ENCODE peak calls at places on chromosomes 13 and 19, in eight cellular contexts. One of them, this sample, is unnamed.

GRCh38 chr19:29537181-29537580 is 11.4 kb downstream of the VSTM2B start:
- DNase-seq in mammary epithelial cell: no peak
- DNase-seq in cardiac fibroblast: no peak
- DNase-seq in HS-27A: no peak
- DNase-seq in GM06990: no peak
- DNase-seq in EL: no peak
- DNase-seq in effector memory CD4-positive, alpha-beta T cell: no peak
- DNase-seq in T-helper 22 cell: no peak
- DNase-seq in this sample: no peak

GRCh38 chr19:53906211-53907192 is 2.6 kb upstream of the CACNG7 start:
- DNase-seq in mammary epithelial cell: no peak
- DNase-seq in cardiac fibroblast: peak
- DNase-seq in HS-27A: no peak
- DNase-seq in GM06990: peak
- DNase-seq in EL: peak
- DNase-seq in effector memory CD4-positive, alpha-beta T cell: peak
- DNase-seq in T-helper 22 cell: no peak
- DNase-seq in this sample: no peak

GRCh38 chr13:51663980-51664957 is 80.0 kb downstream of the WDFY2 start:
- DNase-seq in mammary epithelial cell: peak
- DNase-seq in cardiac fibroblast: no peak
- DNase-seq in HS-27A: no peak
- DNase-seq in GM06990: no peak
- DNase-seq in EL: no peak
- DNase-seq in effector memory CD4-positive, alpha-beta T cell: no peak
- DNase-seq in T-helper 22 cell: no peak
- DNase-seq in this sample: no peak

GRCh38 chr13:49370390-49370789 is 73.5 kb downstream of the CAB39L start:
- DNase-seq in mammary epithelial cell: no peak
- DNase-seq in cardiac fibroblast: no peak
- DNase-seq in HS-27A: no peak
- DNase-seq in GM06990: no peak
- DNase-seq in EL: no peak
- DNase-seq in effector memory CD4-positive, alpha-beta T cell: no peak
- DNase-seq in T-helper 22 cell: no peak
- DNase-seq in this sample: no peak

GRCh38 chr13:109113427-109113826 is 484.0 kb downstream of the MYO16 start:
- DNase-seq in mammary epithelial cell: no peak
- DNase-seq in cardiac fibroblast: peak
- DNase-seq in HS-27A: no peak
- DNase-seq in GM06990: no peak
- DNase-seq in EL: no peak
- DNase-seq in effector memory CD4-positive, alpha-beta T cell: no peak
- DNase-seq in T-helper 22 cell: no peak
- DNase-seq in this sample: no peak

GRCh38 chr19:31500921-31501320 is 151.7 kb upstream of the TSHZ3 start:
- DNase-seq in mammary epithelial cell: no peak
- DNase-seq in cardiac fibroblast: no peak
- DNase-seq in HS-27A: no peak
- DNase-seq in GM06990: no peak
- DNase-seq in EL: no peak
- DNase-seq in effector memory CD4-positive, alpha-beta T cell: no peak
- DNase-seq in T-helper 22 cell: no peak
- DNase-seq in this sample: no peak

GRCh38 chr19:17952041-17952976 is 14.6 kb upstream of the KCNN1 start:
- DNase-seq in mammary epithelial cell: no peak
- DNase-seq in cardiac fibroblast: no peak
- DNase-seq in HS-27A: no peak
- DNase-seq in GM06990: no peak
- DNase-seq in EL: no peak
- DNase-seq in effector memory CD4-positive, alpha-beta T cell: no peak
- DNase-seq in T-helper 22 cell: no peak
- DNase-seq in this sample: no peak

GRCh38 chr13:24184265-24184841 is 23.8 kb downstream of the SPATA13 start:
- DNase-seq in mammary epithelial cell: no peak
- DNase-seq in cardiac fibroblast: no peak
- DNase-seq in HS-27A: no peak
- DNase-seq in GM06990: no peak
- DNase-seq in EL: no peak
- DNase-seq in effector memory CD4-positive, alpha-beta T cell: no peak
- DNase-seq in T-helper 22 cell: no peak
- DNase-seq in this sample: peak

GRCh38 chr13:110397445-110397844 is 90.4 kb downstream of the COL4A2 start:
- DNase-seq in mammary epithelial cell: peak
- DNase-seq in cardiac fibroblast: peak
- DNase-seq in HS-27A: no peak
- DNase-seq in GM06990: no peak
- DNase-seq in EL: peak
- DNase-seq in effector memory CD4-positive, alpha-beta T cell: no peak
- DNase-seq in T-helper 22 cell: no peak
- DNase-seq in this sample: no peak

GRCh38 chr13:71240906-71241305 is 626.1 kb downstream of the DACH1 start:
- DNase-seq in mammary epithelial cell: no peak
- DNase-seq in cardiac fibroblast: peak
- DNase-seq in HS-27A: no peak
- DNase-seq in GM06990: no peak
- DNase-seq in EL: no peak
- DNase-seq in effector memory CD4-positive, alpha-beta T cell: no peak
- DNase-seq in T-helper 22 cell: no peak
- DNase-seq in this sample: no peak

GRCh38 chr13:109088101-109088500 is 458.7 kb downstream of the MYO16 start:
- DNase-seq in mammary epithelial cell: peak
- DNase-seq in cardiac fibroblast: no peak
- DNase-seq in HS-27A: no peak
- DNase-seq in GM06990: no peak
- DNase-seq in EL: no peak
- DNase-seq in effector memory CD4-positive, alpha-beta T cell: no peak
- DNase-seq in T-helper 22 cell: no peak
- DNase-seq in this sample: no peak

GRCh38 chr13:37752156-37752555 is 117.4 kb downstream of the TRPC4 start:
- DNase-seq in mammary epithelial cell: no peak
- DNase-seq in cardiac fibroblast: no peak
- DNase-seq in HS-27A: no peak
- DNase-seq in GM06990: no peak
- DNase-seq in EL: no peak
- DNase-seq in effector memory CD4-positive, alpha-beta T cell: no peak
- DNase-seq in T-helper 22 cell: no peak
- DNase-seq in this sample: no peak

GRCh38 chr19:4583961-4584669 is 24.6 kb upstream of the SEMA6B start:
- DNase-seq in mammary epithelial cell: peak
- DNase-seq in cardiac fibroblast: peak
- DNase-seq in HS-27A: no peak
- DNase-seq in GM06990: peak
- DNase-seq in EL: no peak
- DNase-seq in effector memory CD4-positive, alpha-beta T cell: no peak
- DNase-seq in T-helper 22 cell: no peak
- DNase-seq in this sample: peak

GRCh38 chr13:39536906-39537305 is 66.1 kb downstream of the LHFPL6 start:
- DNase-seq in mammary epithelial cell: no peak
- DNase-seq in cardiac fibroblast: peak
- DNase-seq in HS-27A: no peak
- DNase-seq in GM06990: no peak
- DNase-seq in EL: no peak
- DNase-seq in effector memory CD4-positive, alpha-beta T cell: no peak
- DNase-seq in T-helper 22 cell: no peak
- DNase-seq in this sample: no peak

GRCh38 chr13:29746167-29746677 is 104.2 kb downstream of the UBL3 start:
- DNase-seq in mammary epithelial cell: no peak
- DNase-seq in cardiac fibroblast: no peak
- DNase-seq in HS-27A: no peak
- DNase-seq in GM06990: no peak
- DNase-seq in EL: no peak
- DNase-seq in effector memory CD4-positive, alpha-beta T cell: no peak
- DNase-seq in T-helper 22 cell: no peak
- DNase-seq in this sample: no peak

GRCh38 chr13:49784886-49785570 is 7.5 kb downstream of the KPNA3 start:
- DNase-seq in mammary epithelial cell: no peak
- DNase-seq in cardiac fibroblast: no peak
- DNase-seq in HS-27A: no peak
- DNase-seq in GM06990: no peak
- DNase-seq in EL: no peak
- DNase-seq in effector memory CD4-positive, alpha-beta T cell: no peak
- DNase-seq in T-helper 22 cell: no peak
- DNase-seq in this sample: no peak

GRCh38 chr13:75326173-75327131 is 155.5 kb downstream of the TBC1D4 start:
- DNase-seq in mammary epithelial cell: peak
- DNase-seq in cardiac fibroblast: peak
- DNase-seq in HS-27A: no peak
- DNase-seq in GM06990: peak
- DNase-seq in EL: no peak
- DNase-seq in effector memory CD4-positive, alpha-beta T cell: peak
- DNase-seq in T-helper 22 cell: peak
- DNase-seq in this sample: no peak

GRCh38 chr19:932647-933552 is 7.1 kb downstream of the ARID3A start:
- DNase-seq in mammary epithelial cell: peak
- DNase-seq in cardiac fibroblast: peak
- DNase-seq in HS-27A: peak
- DNase-seq in GM06990: peak
- DNase-seq in EL: peak
- DNase-seq in effector memory CD4-positive, alpha-beta T cell: no peak
- DNase-seq in T-helper 22 cell: no peak
- DNase-seq in this sample: no peak

GRCh38 chr13:24680258-24680920 is at the start of gene ATP12A:
- DNase-seq in mammary epithelial cell: peak
- DNase-seq in cardiac fibroblast: no peak
- DNase-seq in HS-27A: no peak
- DNase-seq in GM06990: no peak
- DNase-seq in EL: no peak
- DNase-seq in effector memory CD4-positive, alpha-beta T cell: no peak
- DNase-seq in T-helper 22 cell: peak
- DNase-seq in this sample: no peak

GRCh38 chr19:29260477-29261317 is 47.7 kb upstream of the UQCRFS1 start:
- DNase-seq in mammary epithelial cell: no peak
- DNase-seq in cardiac fibroblast: peak
- DNase-seq in HS-27A: no peak
- DNase-seq in GM06990: no peak
- DNase-seq in EL: peak
- DNase-seq in effector memory CD4-positive, alpha-beta T cell: no peak
- DNase-seq in T-helper 22 cell: no peak
- DNase-seq in this sample: no peak

GRCh38 chr19:19034204-19034624 is 811 bp downstream of the ARMC6 start:
- DNase-seq in mammary epithelial cell: peak
- DNase-seq in cardiac fibroblast: peak
- DNase-seq in HS-27A: peak
- DNase-seq in GM06990: peak
- DNase-seq in EL: peak
- DNase-seq in effector memory CD4-positive, alpha-beta T cell: peak
- DNase-seq in T-helper 22 cell: peak
- DNase-seq in this sample: peak

GRCh38 chr13:63190742-63191141 is 1775.1 kb upstream of the PCDH20 start:
- DNase-seq in mammary epithelial cell: no peak
- DNase-seq in cardiac fibroblast: peak
- DNase-seq in HS-27A: peak
- DNase-seq in GM06990: no peak
- DNase-seq in EL: peak
- DNase-seq in effector memory CD4-positive, alpha-beta T cell: no peak
- DNase-seq in T-helper 22 cell: no peak
- DNase-seq in this sample: peak

GRCh38 chr19:14576363-14576762 is 4.5 kb upstream of the NDUFB7 start:
- DNase-seq in mammary epithelial cell: no peak
- DNase-seq in cardiac fibroblast: no peak
- DNase-seq in HS-27A: no peak
- DNase-seq in GM06990: no peak
- DNase-seq in EL: no peak
- DNase-seq in effector memory CD4-positive, alpha-beta T cell: no peak
- DNase-seq in T-helper 22 cell: no peak
- DNase-seq in this sample: no peak

GRCh38 chr19:45767881-45768643 is 990 bp downstream of the SIX5 start:
- DNase-seq in mammary epithelial cell: peak
- DNase-seq in cardiac fibroblast: peak
- DNase-seq in HS-27A: peak
- DNase-seq in GM06990: peak
- DNase-seq in EL: peak
- DNase-seq in effector memory CD4-positive, alpha-beta T cell: no peak
- DNase-seq in T-helper 22 cell: no peak
- DNase-seq in this sample: peak

GRCh38 chr19:57088125-57088524 is 31.7 kb upstream of the USP29 start:
- DNase-seq in mammary epithelial cell: no peak
- DNase-seq in cardiac fibroblast: no peak
- DNase-seq in HS-27A: no peak
- DNase-seq in GM06990: no peak
- DNase-seq in EL: no peak
- DNase-seq in effector memory CD4-positive, alpha-beta T cell: no peak
- DNase-seq in T-helper 22 cell: no peak
- DNase-seq in this sample: peak

GRCh38 chr13:28474491-28475134 is 20.3 kb downstream of the FLT1 start:
- DNase-seq in mammary epithelial cell: no peak
- DNase-seq in cardiac fibroblast: no peak
- DNase-seq in HS-27A: no peak
- DNase-seq in GM06990: no peak
- DNase-seq in EL: no peak
- DNase-seq in effector memory CD4-positive, alpha-beta T cell: no peak
- DNase-seq in T-helper 22 cell: no peak
- DNase-seq in this sample: no peak

GRCh38 chr19:1027953-1028902 is 1.8 kb downstream of the CNN2 start:
- DNase-seq in mammary epithelial cell: peak
- DNase-seq in cardiac fibroblast: peak
- DNase-seq in HS-27A: peak
- DNase-seq in GM06990: peak
- DNase-seq in EL: peak
- DNase-seq in effector memory CD4-positive, alpha-beta T cell: peak
- DNase-seq in T-helper 22 cell: peak
- DNase-seq in this sample: peak

GRCh38 chr19:6362351-6362801 is 1.0 kb downstream of the CLPP start:
- DNase-seq in mammary epithelial cell: no peak
- DNase-seq in cardiac fibroblast: peak
- DNase-seq in HS-27A: no peak
- DNase-seq in GM06990: peak
- DNase-seq in EL: peak
- DNase-seq in effector memory CD4-positive, alpha-beta T cell: peak
- DNase-seq in T-helper 22 cell: peak
- DNase-seq in this sample: no peak

GRCh38 chr13:33264620-33264978 is 21.0 kb downstream of the STARD13 start:
- DNase-seq in mammary epithelial cell: no peak
- DNase-seq in cardiac fibroblast: no peak
- DNase-seq in HS-27A: no peak
- DNase-seq in GM06990: no peak
- DNase-seq in EL: no peak
- DNase-seq in effector memory CD4-positive, alpha-beta T cell: no peak
- DNase-seq in T-helper 22 cell: no peak
- DNase-seq in this sample: no peak

GRCh38 chr13:36919206-36919832 is 719 bp downstream of the SMAD9 start:
- DNase-seq in mammary epithelial cell: peak
- DNase-seq in cardiac fibroblast: peak
- DNase-seq in HS-27A: no peak
- DNase-seq in GM06990: peak
- DNase-seq in EL: peak
- DNase-seq in effector memory CD4-positive, alpha-beta T cell: no peak
- DNase-seq in T-helper 22 cell: no peak
- DNase-seq in this sample: peak